ENCODE peak calls at places on chromosomes 12 and 14, in four cellular contexts. B, Z, W and V are unnamed samples.

GRCh38 chr14:70714055-70714550 is 72.4 kb downstream of the TTC9 start:
- DNase-seq in B (peak; percentile 37), Z (peak; percentile 23), W (peak; percentile 66), V (no peak)

GRCh38 chr12:125070661-125071390 is 5.6 kb downstream of the AACS start:
- DNase-seq in B (no peak), Z (no peak), W (no peak), V (no peak)

GRCh38 chr12:3278681-3279414 is 201.7 kb downstream of the TSPAN9 start:
- DNase-seq in B (no peak), Z (no peak), W (no peak), V (no peak)

GRCh38 chr12:18749381-18749957 is 11.6 kb downstream of the CAPZA3 start:
- DNase-seq in B (no peak), Z (no peak), W (no peak), V (no peak)

GRCh38 chr12:118773956-118774723 is 207.2 kb upstream of the SRRM4 start:
- DNase-seq in B (no peak), Z (no peak), W (no peak), V (no peak)

GRCh38 chr12:55935742-55936151 is 4.8 kb downstream of the DGKA start:
- DNase-seq in B (no peak), Z (peak; percentile 61), W (peak; percentile 52), V (peak; percentile 60)

GRCh38 chr14:54642950-54643695 is 76.2 kb downstream of the SAMD4A start:
- DNase-seq in B (no peak), Z (no peak), W (no peak), V (no peak)

GRCh38 chr14:24277606-24278321 is 6.4 kb upstream of the RABGGTA start:
- DNase-seq in B (no peak), Z (no peak), W (no peak), V (peak; percentile 73)

GRCh38 chr12:126895946-126896520 is 1370.9 kb upstream of the TMEM132C start:
- DNase-seq in B (peak; percentile 75), Z (no peak), W (no peak), V (no peak)

GRCh38 chr14:55451950-55452349 is 11.5 kb upstream of the TBPL2 start:
- DNase-seq in B (no peak), Z (no peak), W (no peak), V (no peak)

GRCh38 chr12:26389303-26389702 is 193.9 kb downstream of the SSPN start:
- DNase-seq in B (no peak), Z (no peak), W (no peak), V (no peak)

GRCh38 chr12:101230547-101230946 is 20.5 kb upstream of the SLC5A8 start:
- DNase-seq in B (peak; percentile 97), Z (no peak), W (no peak), V (no peak)

GRCh38 chr12:39440781-39441180 is 2.1 kb downstream of the KIF21A start:
- DNase-seq in B (no peak), Z (no peak), W (no peak), V (no peak)

GRCh38 chr12:12896261-12896660 is 4.9 kb downstream of the GPRC5A start:
- DNase-seq in B (peak; percentile 87), Z (no peak), W (no peak), V (no peak)

GRCh38 chr14:22985894-22986507 is 3.6 kb upstream of the AJUBA start:
- DNase-seq in B (no peak), Z (no peak), W (no peak), V (no peak)

GRCh38 chr12:56448860-56449621 is at the start of gene TIMELESS:
- DNase-seq in B (peak; percentile 86), Z (peak; percentile 86), W (peak; percentile 94), V (peak; percentile 95)

GRCh38 chr14:64113279-64113678 is 180.9 kb downstream of the ESR2 start:
- DNase-seq in B (no peak), Z (peak; percentile 33), W (peak; percentile 78), V (peak; percentile 40)

GRCh38 chr12:26630546-26631027 is 202.4 kb downstream of the ITPR2 start:
- DNase-seq in B (no peak), Z (peak; percentile 41), W (no peak), V (peak; percentile 38)

GRCh38 chr12:127809236-127809635 is 457.7 kb upstream of the TMEM132C start:
- DNase-seq in B (peak; percentile 4), Z (no peak), W (no peak), V (no peak)

GRCh38 chr12:52235001-52235760 is 2.1 kb downstream of the KRT7 start:
- DNase-seq in B (no peak), Z (no peak), W (no peak), V (no peak)

GRCh38 chr12:96710127-96710745 is 196.8 kb upstream of the NEDD1 start:
- DNase-seq in B (no peak), Z (no peak), W (no peak), V (no peak)

GRCh38 chr14:32167907-32168306 is 33.9 kb upstream of the RNU6-7 start:
- DNase-seq in B (peak; percentile 72), Z (no peak), W (no peak), V (no peak)

GRCh38 chr12:32437095-32437515 is 37.7 kb downstream of the FGD4 start:
- DNase-seq in B (peak; percentile 96), Z (peak; percentile 36), W (no peak), V (no peak)

GRCh38 chr12:62878211-62878610 is 56.7 kb downstream of the PPM1H start:
- DNase-seq in B (no peak), Z (no peak), W (no peak), V (no peak)

GRCh38 chr12:58801986-58802385 is 118.3 kb downstream of the LRIG3 start:
- DNase-seq in B (no peak), Z (no peak), W (no peak), V (no peak)

GRCh38 chr12:62660763-62661162 is 194.1 kb downstream of the MON2 start:
- DNase-seq in B (peak; percentile 79), Z (no peak), W (no peak), V (no peak)

GRCh38 chr12:124387510-124387855 is 92.6 kb downstream of the RFLNA start:
- DNase-seq in B (no peak), Z (no peak), W (no peak), V (peak; percentile 52)

GRCh38 chr12:88381456-88381855 is 198.8 kb downstream of the KITLG start:
- DNase-seq in B (no peak), Z (no peak), W (no peak), V (no peak)

GRCh38 chr14:77912754-77913556 is 113.0 kb downstream of the ADCK1 start:
- DNase-seq in B (no peak), Z (no peak), W (no peak), V (no peak)

GRCh38 chr14:77910506-77910905 is 110.6 kb downstream of the ADCK1 start:
- DNase-seq in B (no peak), Z (no peak), W (no peak), V (no peak)

GRCh38 chr14:77918448-77918847 is 118.5 kb downstream of the ADCK1 start:
- DNase-seq in B (no peak), Z (no peak), W (no peak), V (no peak)

GRCh38 chr14:77917802-77918201 is 117.9 kb downstream of the ADCK1 start:
- DNase-seq in B (no peak), Z (no peak), W (no peak), V (no peak)

GRCh38 chr14:77914073-77914721 is 114.3 kb downstream of the ADCK1 start:
- DNase-seq in B (no peak), Z (no peak), W (no peak), V (no peak)
- H3K27ac ChIP-seq in B (no peak overlapping the region), Z (no peak overlapping the region), W (no peak overlapping the region), V (no peak overlapping the region)

DNA sequence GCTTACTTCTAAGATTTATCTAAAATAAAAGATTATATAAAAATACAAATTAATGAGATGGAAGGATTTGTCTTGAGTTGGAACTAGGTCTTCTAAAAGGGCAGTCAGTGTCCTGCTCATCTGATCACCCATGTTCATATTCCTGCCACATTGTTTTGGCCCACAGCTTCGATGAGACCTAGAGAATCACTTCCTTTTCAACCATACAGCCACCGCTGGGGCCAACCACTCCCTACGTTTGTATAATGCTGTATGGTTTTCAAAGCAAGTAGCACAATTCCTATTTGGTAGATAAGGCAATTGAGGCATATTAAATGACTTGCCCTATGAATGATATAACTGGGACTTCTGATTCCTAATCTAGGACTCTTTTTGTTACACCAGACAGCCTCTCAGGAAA is 249.4 kb downstream of the ZFP36L1 start:
- DNase-seq in B (no peak), Z (no peak), W (no peak), V (no peak)
- H3K27me3 ChIP-seq in B (no peaks in the 10 kb centered on the region), Z (no peaks in the 10 kb centered on the region), W (no peaks in the 10 kb centered on the region), V (no peaks in the 10 kb centered on the region)

GRCh38 chr14:65115615-65116014 is 13.3 kb upstream of the MAX start:
- DNase-seq in B (no peak), Z (no peak), W (no peak), V (no peak)

DNA sequence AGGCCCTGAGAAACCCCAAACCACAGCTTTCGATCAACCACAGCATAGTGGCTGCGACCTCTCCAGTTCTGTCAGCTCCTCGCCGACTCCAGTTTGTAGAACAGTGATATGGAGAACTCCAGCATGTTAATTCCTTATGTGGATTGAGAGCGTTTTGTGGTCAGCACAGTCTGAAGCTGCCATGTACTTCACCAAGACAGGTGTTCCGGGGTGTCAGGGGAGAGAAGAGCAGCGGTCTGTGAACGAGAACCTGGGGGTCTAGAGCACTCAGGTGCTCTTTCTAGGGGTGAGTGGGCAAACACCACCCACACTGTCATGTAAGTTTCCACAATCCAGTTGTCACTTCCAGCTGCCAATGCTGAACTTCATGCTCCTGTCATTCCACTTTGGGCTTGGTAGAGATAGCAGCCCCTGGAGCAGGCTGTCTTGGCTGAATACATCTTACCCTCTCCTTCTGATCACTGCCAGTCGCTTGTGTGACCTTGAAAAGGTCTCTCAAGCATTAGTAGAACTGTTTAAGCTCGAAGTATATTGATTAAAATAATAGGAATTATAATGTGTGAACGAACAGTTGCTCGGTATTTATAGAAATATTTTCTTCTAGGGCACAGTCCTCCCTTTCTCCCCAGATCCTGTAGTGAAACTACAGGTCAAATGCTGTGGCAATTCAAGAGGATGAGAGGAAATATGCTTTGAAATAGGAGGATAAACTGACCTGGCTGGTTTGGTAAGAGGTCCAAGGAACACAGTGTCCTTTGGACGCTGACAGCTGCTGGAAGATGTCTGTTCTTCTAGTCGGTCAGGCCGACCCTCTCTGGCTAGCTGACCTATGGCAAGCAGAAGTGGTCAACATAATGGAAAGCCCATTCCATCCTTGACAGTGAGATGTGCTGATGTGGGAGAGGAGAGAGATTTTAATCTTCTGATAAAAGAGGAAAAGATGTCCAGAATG is 15.8 kb upstream of the MAX start:
- DNase-seq in B (no peak), Z (peak; percentile 38), W (no peak), V (no peak)
- H3K27ac ChIP-seq in B (no peak overlapping the region), Z (no peak overlapping the region), W (no peak overlapping the region), V (peak overlapping the region; percentile 68)

DNA sequence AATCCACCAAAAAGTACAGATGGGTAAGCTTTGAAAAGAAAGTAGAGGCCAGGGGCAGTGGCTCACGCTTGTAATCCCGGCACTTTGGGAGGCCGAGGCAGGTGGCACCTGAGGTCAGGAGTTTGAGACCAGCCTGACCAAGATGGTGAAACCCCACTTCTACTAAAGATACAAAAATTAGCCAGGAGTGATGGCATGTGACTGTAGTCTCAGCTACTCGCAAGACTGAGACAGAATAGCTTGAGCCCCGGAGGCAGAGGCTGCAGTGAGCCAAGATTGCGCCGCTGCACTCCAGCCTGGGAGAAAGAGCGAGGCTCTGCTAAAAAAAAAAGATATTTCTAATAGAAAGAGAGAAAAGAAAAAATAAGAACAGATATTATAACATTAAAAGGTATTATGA is 134.2 kb upstream of the SLCO1C1 start:
- DNase-seq in B (no peak), Z (no peak), W (no peak), V (peak; percentile 59)
- H3K27me3 ChIP-seq in B (no peaks in the 10 kb centered on the region), Z (no peaks in the 10 kb centered on the region), W (no peaks in the 10 kb centered on the region), V (no peaks in the 10 kb centered on the region)

GRCh38 chr12:122643207-122643805 is 59.9 kb downstream of the HCAR2 start:
- DNase-seq in B (no peak), Z (no peak), W (no peak), V (no peak)

GRCh38 chr12:122646568-122647220 is 56.5 kb downstream of the HCAR2 start:
- DNase-seq in B (peak; percentile 90), Z (no peak), W (no peak), V (no peak)

GRCh38 chr12:122641976-122642375 is 61.2 kb downstream of the HCAR2 start:
- DNase-seq in B (no peak), Z (no peak), W (no peak), V (no peak)
- H3K27ac ChIP-seq in B (no peak overlapping the region), Z (no peak overlapping the region), W (no peak overlapping the region), V (no peak overlapping the region)